ENCODE peak calls at places on chromosomes 5 and 9, in seven cellular contexts. W, P, Y, G, M, V and Z are unnamed samples.

GRCh38 chr5:33841829-33842228 is 50.0 kb downstream of the ADAMTS12 start:
- DNase-seq in W (no peak), P (no peak), Y (no peak), G (no peak), M (peak; percentile 25), V (no peak), Z (no peak)

GRCh38 chr5:179079165-179079987 is 19.2 kb downstream of the ZNF354C start:
- DNase-seq in W (no peak), P (no peak), Y (no peak), G (no peak), M (no peak), V (no peak), Z (no peak)

GRCh38 chr9:136667217-136667939 is 4.7 kb downstream of the EGFL7 start:
- DNase-seq in W (no peak), P (no peak), Y (no peak), G (no peak), M (no peak), V (no peak), Z (no peak)

GRCh38 chr5:119330367-119331183 is 25.2 kb upstream of the TNFAIP8 start:
- DNase-seq in W (no peak), P (no peak), Y (no peak), G (no peak), M (no peak), V (no peak), Z (no peak)

GRCh38 chr9:90423661-90424193 is 218.9 kb downstream of the DIRAS2 start:
- DNase-seq in W (no peak), P (no peak), Y (no peak), G (no peak), M (peak; percentile 2), V (no peak), Z (no peak)

GRCh38 chr9:135805422-135806022 is 101.8 kb downstream of the CAMSAP1 start:
- DNase-seq in W (peak; percentile 31), P (no peak), Y (no peak), G (peak; percentile 58), M (no peak), V (no peak), Z (peak; percentile 83)

GRCh38 chr9:135586601-135587109 is 25.1 kb downstream of the PAEP start:
- DNase-seq in W (no peak), P (no peak), Y (no peak), G (peak; percentile 54), M (no peak), V (no peak), Z (no peak)

GRCh38 chr9:121233906-121234901 is 32.5 kb upstream of the RAB14 start:
- DNase-seq in W (no peak), P (peak; percentile 83), Y (peak; percentile 51), G (no peak), M (peak; percentile 49), V (no peak), Z (no peak)

GRCh38 chr9:106535439-106535838 is 327.5 kb upstream of the ZNF462 start:
- DNase-seq in W (peak; percentile 28), P (peak; percentile 2), Y (no peak), G (no peak), M (peak; percentile 11), V (no peak), Z (no peak)

GRCh38 chr5:56673171-56673570 is 142.2 kb upstream of the MAP3K1 start:
- DNase-seq in W (no peak), P (no peak), Y (no peak), G (no peak), M (no peak), V (no peak), Z (no peak)

GRCh38 chr9:70924380-70924779 is 197.0 kb downstream of the TRPM3 start:
- DNase-seq in W (no peak), P (peak; percentile 88), Y (peak; percentile 41), G (no peak), M (peak; percentile 92), V (no peak), Z (no peak)

GRCh38 chr9:35490155-35490909 is 421 bp downstream of the RUSC2 start:
- DNase-seq in W (peak; percentile 51), P (peak; percentile 35), Y (no peak), G (peak; percentile 82), M (no peak), V (no peak), Z (peak; percentile 86)

GRCh38 chr5:144139586-144139985 is 30.9 kb downstream of the YIPF5 start:
- DNase-seq in W (no peak), P (no peak), Y (peak; percentile 31), G (no peak), M (peak; percentile 61), V (no peak), Z (no peak)

GRCh38 chr5:153352685-153353219 is 137.7 kb upstream of the GRIA1 start:
- DNase-seq in W (no peak), P (no peak), Y (no peak), G (no peak), M (peak; percentile 46), V (no peak), Z (peak; percentile 3)

GRCh38 chr9:98097836-98098235 is 21.2 kb downstream of the TRIM14 start:
- DNase-seq in W (no peak), P (no peak), Y (no peak), G (no peak), M (no peak), V (no peak), Z (no peak)

GRCh38 chr9:135963338-135963737 is 2.2 kb upstream of the UBAC1 start:
- DNase-seq in W (no peak), P (no peak), Y (no peak), G (no peak), M (no peak), V (no peak), Z (no peak)

GRCh38 chr9:4750021-4750673 is 9.1 kb upstream of the AK3 start:
- DNase-seq in W (no peak), P (peak; percentile 55), Y (peak; percentile 86), G (no peak), M (peak; percentile 46), V (no peak), Z (no peak)

GRCh38 chr5:30030110-30030509 is 1163.4 kb upstream of the CDH6 start:
- DNase-seq in W (no peak), P (no peak), Y (no peak), G (no peak), M (no peak), V (no peak), Z (no peak)

GRCh38 chr9:34084562-34084961 is 35.9 kb upstream of the UBAP2 start:
- DNase-seq in W (no peak), P (no peak), Y (no peak), G (no peak), M (peak; percentile 39), V (peak; percentile 17), Z (no peak)

GRCh38 chr9:9492506-9492905 is 1120.3 kb downstream of the PTPRD start:
- DNase-seq in W (no peak), P (no peak), Y (no peak), G (no peak), M (no peak), V (no peak), Z (no peak)

GRCh38 chr9:35102769-35103659 is at the start of gene STOML2:
- DNase-seq in W (peak; percentile 97), P (peak; percentile 98), Y (peak; percentile 96), G (peak; percentile 97), M (peak; percentile 97), V (peak; percentile 66), Z (peak; percentile 94)

GRCh38 chr9:19788152-19788551 is 685 bp downstream of the SLC24A2 start:
- DNase-seq in W (peak; percentile 85), P (no peak), Y (no peak), G (no peak), M (no peak), V (no peak), Z (peak; percentile 18)

GRCh38 chr5:89313804-89314588 is 431.0 kb upstream of the MEF2C start:
- DNase-seq in W (no peak), P (peak; percentile 70), Y (peak; percentile 93), G (no peak), M (peak; percentile 99), V (no peak), Z (no peak)

GRCh38 chr5:32027717-32028321 is 146.3 kb downstream of the GOLPH3 start:
- DNase-seq in W (peak; percentile 36), P (peak; percentile 96), Y (peak; percentile 98), G (peak; percentile 16), M (peak; percentile 98), V (no peak), Z (no peak)

GRCh38 chr5:55622460-55622859 is 87.7 kb upstream of the PLPP1 start:
- DNase-seq in W (no peak), P (no peak), Y (no peak), G (no peak), M (no peak), V (no peak), Z (no peak)

GRCh38 chr5:180207593-180207992 is 1.4 kb downstream of the RASGEF1C start:
- DNase-seq in W (peak; percentile 65), P (no peak), Y (no peak), G (peak; percentile 48), M (no peak), V (no peak), Z (no peak)

GRCh38 chr5:135488727-135489465 is 36.7 kb upstream of the TIFAB start:
- DNase-seq in W (peak; percentile 91), P (peak; percentile 89), Y (peak; percentile 62), G (no peak), M (peak; percentile 79), V (no peak), Z (peak; percentile 43)

GRCh38 chr9:94623253-94623652 is 16.1 kb downstream of the FBP1 start:
- DNase-seq in W (peak; percentile 82), P (peak; percentile 40), Y (no peak), G (peak; percentile 78), M (peak; percentile 11), V (no peak), Z (no peak)

GRCh38 chr9:18684608-18685317 is 210.8 kb downstream of the ADAMTSL1 start:
- DNase-seq in W (no peak), P (no peak), Y (no peak), G (no peak), M (no peak), V (no peak), Z (no peak)

GRCh38 chr9:36337865-36338264 is 62.2 kb downstream of the RNF38 start:
- DNase-seq in W (no peak), P (no peak), Y (no peak), G (no peak), M (peak; percentile 11), V (no peak), Z (no peak)

GRCh38 chr5:175588709-175589429 is 69.0 kb upstream of the HRH2 start:
- DNase-seq in W (no peak), P (no peak), Y (no peak), G (no peak), M (no peak), V (no peak), Z (no peak)

GRCh38 chr5:179553875-179554274 is 3.5 kb downstream of the RUFY1 start:
- DNase-seq in W (peak; percentile 52), P (peak; percentile 79), Y (peak; percentile 72), G (peak; percentile 71), M (peak; percentile 77), V (no peak), Z (no peak)

GRCh38 chr9:7273575-7273974 is 515.8 kb downstream of the KDM4C start:
- DNase-seq in W (no peak), P (peak; percentile 6), Y (no peak), G (no peak), M (peak; percentile 6), V (no peak), Z (no peak)

GRCh38 chr9:93286252-93287188 is 102.6 kb downstream of the WNK2 start:
- DNase-seq in W (no peak), P (no peak), Y (no peak), G (no peak), M (no peak), V (no peak), Z (no peak)

GRCh38 chr5:134561871-134562296 is 36.4 kb downstream of the JADE2 start:
- DNase-seq in W (peak; percentile 60), P (peak; percentile 79), Y (peak; percentile 56), G (no peak), M (peak; percentile 85), V (no peak), Z (no peak)

GRCh38 chr9:133117271-133118178 is 3.5 kb downstream of the RALGDS start:
- DNase-seq in W (no peak), P (no peak), Y (no peak), G (peak; percentile 77), M (peak; percentile 62), V (no peak), Z (peak; percentile 95)